ENCODE peak calls at places on chromosome 9, in five cellular contexts. U, J, P, Z and D are unnamed samples.

GRCh38 chr9:26210338-26210851 is 532.2 kb upstream of the TUSC1 start:
- DNase-seq in P (no peak), Z (peak; percentile 69), U (peak; percentile 97), J (no peak), D (no peak)

GRCh38 chr9:132372177-132373095 is 17.6 kb upstream of the SETX start:
- DNase-seq in Z (no peak), P (no peak), J (no peak), U (peak; percentile 51), D (peak; percentile 88)

GRCh38 chr9:108486791-108487190 is 369.0 kb downstream of the ACTL7B start:
- DNase-seq in P (no peak), Z (peak; percentile 33), J (no peak), U (no peak), D (no peak)

GRCh38 chr9:119986205-119986604 is 593.8 kb downstream of the CDK5RAP2 start:
- DNase-seq in Z (no peak), U (no peak), J (no peak), P (no peak), D (no peak)

GRCh38 chr9:78031271-78031825 is at the start of gene GNAQ:
- DNase-seq in P (peak; percentile 44), U (no peak), Z (no peak), J (no peak), D (no peak)

GRCh38 chr9:114532561-114533237 is 27.4 kb upstream of the WHRN start:
- DNase-seq in U (no peak), J (no peak), Z (no peak), P (no peak), D (no peak)

GRCh38 chr9:132032584-132032945 is 47.1 kb downstream of the MED27 start:
- DNase-seq in Z (no peak), J (no peak), U (no peak), P (no peak), D (no peak)

GRCh38 chr9:122325124-122325523 is 45.7 kb upstream of the PTGS1 start:
- DNase-seq in J (no peak), U (peak; percentile 42), Z (peak; percentile 9), P (no peak), D (no peak)

GRCh38 chr9:81375461-81376100 is 313.8 kb downstream of the TLE1 start:
- DNase-seq in P (no peak), J (no peak), Z (no peak), U (peak; percentile 33), D (peak; percentile 26)

GRCh38 chr9:16398676-16399075 is 471.8 kb downstream of the BNC2 start:
- DNase-seq in P (no peak), J (no peak), U (no peak), Z (no peak), D (no peak)

GRCh38 chr9:137477778-137478612 is 18.9 kb upstream of the NSMF start:
- DNase-seq in P (no peak), J (no peak), Z (no peak), U (no peak), D (no peak)

GRCh38 chr9:129836342-129837007 is 1.2 kb downstream of the USP20 start:
- DNase-seq in U (peak; percentile 24), Z (no peak), J (no peak), P (no peak), D (peak; percentile 35)

GRCh38 chr9:98081477-98082219 is 25.1 kb downstream of the NANS start:
- DNase-seq in P (no peak), Z (peak; percentile 74), J (no peak), U (no peak), D (no peak)

GRCh38 chr9:85484235-85484634 is 257.5 kb downstream of the AGTPBP1 start:
- DNase-seq in Z (no peak), P (no peak), U (no peak), J (no peak), D (no peak)

GRCh38 chr9:110994771-110995241 is 43.5 kb downstream of the LPAR1 start:
- DNase-seq in P (no peak), U (peak; percentile 55), J (peak; percentile 43), Z (no peak), D (peak; percentile 96)

GRCh38 chr9:19162956-19163355 is 35.7 kb upstream of the PLIN2 start:
- DNase-seq in Z (peak; percentile 92), J (no peak), U (no peak), P (no peak), D (no peak)

GRCh38 chr9:121651295-121652036 is at the start of gene DAB2IP:
- DNase-seq in U (no peak), J (no peak), Z (no peak), P (no peak), D (no peak)

GRCh38 chr9:76592105-76593010 is 133.4 kb downstream of the GCNT1 start:
- DNase-seq in J (no peak), P (no peak), Z (peak; percentile 23), U (no peak), D (no peak)

GRCh38 chr9:89720721-89721660 is 116.2 kb downstream of the GADD45G start:
- DNase-seq in Z (no peak), P (no peak), U (no peak), J (no peak), D (no peak)

GRCh38 chr9:93149361-93149760 is 15.3 kb upstream of the NINJ1 start:
- DNase-seq in U (no peak), Z (no peak), J (no peak), P (no peak), D (no peak)

GRCh38 chr9:70097187-70097586 is 53.5 kb downstream of the MAMDC2 start:
- DNase-seq in Z (no peak), J (no peak), U (no peak), P (no peak), D (no peak)

GRCh38 chr9:136262671-136263178 is 17.1 kb upstream of the QSOX2 start:
- DNase-seq in U (no peak), J (no peak), P (no peak), Z (no peak), D (no peak)

GRCh38 chr9:129620669-129621295 is at the start of gene C9orf50:
- DNase-seq in U (no peak), Z (no peak), P (no peak), J (no peak), D (no peak)

GRCh38 chr9:128902351-128903078 is 18.3 kb upstream of the PHYHD1 start:
- DNase-seq in P (no peak), J (peak; percentile 76), U (no peak), Z (no peak), D (peak; percentile 56)

GRCh38 chr9:116475201-116475600 is 211.9 kb upstream of the TRIM32 start:
- DNase-seq in U (peak; percentile 63), P (no peak), Z (peak; percentile 24), J (no peak), D (no peak)

GRCh38 chr9:21752003-21752402 is 50.4 kb upstream of the MTAP start:
- DNase-seq in U (no peak), P (no peak), Z (no peak), J (no peak), D (no peak)